ENCODE peak calls at places on chromosome 1, in eight cellular contexts. One of them, this sample, is unnamed.

GRCh38 chr1:222786107-222786506 is 28.7 kb upstream of the DISP1 start:
- DNase-seq in PC-9: no peak
- DNase-seq in cardiac muscle cell: no peak
- DNase-seq in cardiac fibroblast: peak; percentile 67
- DNase-seq in esophagus squamous epithelium: no peak
- DNase-seq in mesothelial cell of epicardium: no peak
- DNase-seq in GM06990: no peak
- DNase-seq in AG04450: no peak
- DNase-seq in this sample: no peak

GRCh38 chr1:116853680-116854191 is 56.0 kb upstream of the PTGFRN start:
- DNase-seq in PC-9: peak; percentile 100
- DNase-seq in cardiac muscle cell: no peak
- DNase-seq in cardiac fibroblast: peak; percentile 84
- DNase-seq in esophagus squamous epithelium: no peak
- DNase-seq in mesothelial cell of epicardium: no peak
- DNase-seq in GM06990: no peak
- DNase-seq in AG04450: no peak
- DNase-seq in this sample: no peak

GRCh38 chr1:19439464-19440171 is 45.7 kb downstream of the CAPZB start:
- DNase-seq in PC-9: no peak
- DNase-seq in cardiac muscle cell: peak; percentile 24
- DNase-seq in cardiac fibroblast: peak; percentile 51
- DNase-seq in esophagus squamous epithelium: no peak
- DNase-seq in mesothelial cell of epicardium: no peak
- DNase-seq in GM06990: no peak
- DNase-seq in AG04450: no peak
- DNase-seq in this sample: no peak

GRCh38 chr1:25640646-25641328 is 24.2 kb downstream of the MAN1C1 start:
- DNase-seq in PC-9: no peak
- DNase-seq in cardiac muscle cell: no peak
- DNase-seq in cardiac fibroblast: no peak
- DNase-seq in esophagus squamous epithelium: no peak
- DNase-seq in mesothelial cell of epicardium: no peak
- DNase-seq in GM06990: no peak
- DNase-seq in AG04450: no peak
- DNase-seq in this sample: no peak

GRCh38 chr1:245060684-245061374 is 94.0 kb upstream of the KIF26B start:
- DNase-seq in PC-9: no peak
- DNase-seq in cardiac muscle cell: no peak
- DNase-seq in cardiac fibroblast: peak; percentile 28
- DNase-seq in esophagus squamous epithelium: no peak
- DNase-seq in mesothelial cell of epicardium: no peak
- DNase-seq in GM06990: no peak
- DNase-seq in AG04450: no peak
- DNase-seq in this sample: no peak

GRCh38 chr1:31591425-31592093 is 15.2 kb downstream of the TINAGL1 start:
- DNase-seq in PC-9: peak; percentile 75
- DNase-seq in cardiac muscle cell: no peak
- DNase-seq in cardiac fibroblast: no peak
- DNase-seq in esophagus squamous epithelium: no peak
- DNase-seq in mesothelial cell of epicardium: no peak
- DNase-seq in GM06990: no peak
- DNase-seq in AG04450: no peak
- DNase-seq in this sample: no peak

GRCh38 chr1:160399544-160400283 is 650 bp upstream of the VANGL2 start:
- DNase-seq in PC-9: no peak
- DNase-seq in cardiac muscle cell: no peak
- DNase-seq in cardiac fibroblast: no peak
- DNase-seq in esophagus squamous epithelium: no peak
- DNase-seq in mesothelial cell of epicardium: peak; percentile 36
- DNase-seq in GM06990: no peak
- DNase-seq in AG04450: no peak
- DNase-seq in this sample: no peak

GRCh38 chr1:36384542-36385409 is 948 bp downstream of the STK40 start:
- DNase-seq in PC-9: peak; percentile 83
- DNase-seq in cardiac muscle cell: peak; percentile 59
- DNase-seq in cardiac fibroblast: peak; percentile 27
- DNase-seq in esophagus squamous epithelium: no peak
- DNase-seq in mesothelial cell of epicardium: peak; percentile 56
- DNase-seq in GM06990: no peak
- DNase-seq in AG04450: no peak
- DNase-seq in this sample: no peak

GRCh38 chr1:182370532-182370931 is 21.1 kb downstream of the GLUL start:
- DNase-seq in PC-9: no peak
- DNase-seq in cardiac muscle cell: no peak
- DNase-seq in cardiac fibroblast: no peak
- DNase-seq in esophagus squamous epithelium: no peak
- DNase-seq in mesothelial cell of epicardium: no peak
- DNase-seq in GM06990: no peak
- DNase-seq in AG04450: no peak
- DNase-seq in this sample: no peak

GRCh38 chr1:102732927-102733326 is 375.4 kb downstream of the COL11A1 start:
- DNase-seq in PC-9: no peak
- DNase-seq in cardiac muscle cell: no peak
- DNase-seq in cardiac fibroblast: peak; percentile 79
- DNase-seq in esophagus squamous epithelium: no peak
- DNase-seq in mesothelial cell of epicardium: no peak
- DNase-seq in GM06990: no peak
- DNase-seq in AG04450: no peak
- DNase-seq in this sample: no peak

GRCh38 chr1:10122926-10123325 is 87.4 kb upstream of the KIF1B start:
- DNase-seq in PC-9: peak; percentile 42
- DNase-seq in cardiac muscle cell: no peak
- DNase-seq in cardiac fibroblast: peak; percentile 52
- DNase-seq in esophagus squamous epithelium: no peak
- DNase-seq in mesothelial cell of epicardium: no peak
- DNase-seq in GM06990: no peak
- DNase-seq in AG04450: peak; percentile 41
- DNase-seq in this sample: no peak

GRCh38 chr1:47388548-47389238 is 27.4 kb upstream of the FOXE3 start:
- DNase-seq in PC-9: peak; percentile 44
- DNase-seq in cardiac muscle cell: peak; percentile 64
- DNase-seq in cardiac fibroblast: peak; percentile 72
- DNase-seq in esophagus squamous epithelium: no peak
- DNase-seq in mesothelial cell of epicardium: peak; percentile 78
- DNase-seq in GM06990: no peak
- DNase-seq in AG04450: no peak
- DNase-seq in this sample: peak; percentile 73

GRCh38 chr1:62508187-62508758 is 71.4 kb downstream of the USP1 start:
- DNase-seq in PC-9: peak; percentile 37
- DNase-seq in cardiac muscle cell: peak; percentile 42
- DNase-seq in cardiac fibroblast: peak; percentile 75
- DNase-seq in esophagus squamous epithelium: no peak
- DNase-seq in mesothelial cell of epicardium: no peak
- DNase-seq in GM06990: no peak
- DNase-seq in AG04450: peak; percentile 11
- DNase-seq in this sample: no peak

GRCh38 chr1:184419734-184420161 is 32.9 kb downstream of the C1orf21 start:
- DNase-seq in PC-9: no peak
- DNase-seq in cardiac muscle cell: no peak
- DNase-seq in cardiac fibroblast: no peak
- DNase-seq in esophagus squamous epithelium: no peak
- DNase-seq in mesothelial cell of epicardium: no peak
- DNase-seq in GM06990: no peak
- DNase-seq in AG04450: no peak
- DNase-seq in this sample: no peak

GRCh38 chr1:24535021-24535424 is 20.9 kb upstream of the NCMAP start:
- DNase-seq in PC-9: no peak
- DNase-seq in cardiac muscle cell: no peak
- DNase-seq in cardiac fibroblast: no peak
- DNase-seq in esophagus squamous epithelium: no peak
- DNase-seq in mesothelial cell of epicardium: no peak
- DNase-seq in GM06990: peak; percentile 64
- DNase-seq in AG04450: no peak
- DNase-seq in this sample: no peak

GRCh38 chr1:921011-921837 is 2.5 kb upstream of the SAMD11 start:
- DNase-seq in PC-9: peak; percentile 62
- DNase-seq in cardiac muscle cell: peak; percentile 93
- DNase-seq in cardiac fibroblast: peak; percentile 70
- DNase-seq in esophagus squamous epithelium: no peak
- DNase-seq in mesothelial cell of epicardium: peak; percentile 80
- DNase-seq in GM06990: peak; percentile 63
- DNase-seq in AG04450: peak; percentile 36
- DNase-seq in this sample: peak; percentile 63

GRCh38 chr1:50829010-50829958 is 130.8 kb downstream of the FAF1 start:
- DNase-seq in PC-9: no peak
- DNase-seq in cardiac muscle cell: no peak
- DNase-seq in cardiac fibroblast: no peak
- DNase-seq in esophagus squamous epithelium: no peak
- DNase-seq in mesothelial cell of epicardium: no peak
- DNase-seq in GM06990: no peak
- DNase-seq in AG04450: no peak
- DNase-seq in this sample: no peak

GRCh38 chr1:64084451-64084850 is 119.0 kb upstream of the UBE2U start:
- DNase-seq in PC-9: no peak
- DNase-seq in cardiac muscle cell: no peak
- DNase-seq in cardiac fibroblast: no peak
- DNase-seq in esophagus squamous epithelium: no peak
- DNase-seq in mesothelial cell of epicardium: no peak
- DNase-seq in GM06990: no peak
- DNase-seq in AG04450: no peak
- DNase-seq in this sample: no peak

GRCh38 chr1:64077281-64077940 is 126.0 kb upstream of the UBE2U start:
- DNase-seq in PC-9: no peak
- DNase-seq in cardiac muscle cell: no peak
- DNase-seq in cardiac fibroblast: peak; percentile 48
- DNase-seq in esophagus squamous epithelium: no peak
- DNase-seq in mesothelial cell of epicardium: no peak
- DNase-seq in GM06990: no peak
- DNase-seq in AG04450: no peak
- DNase-seq in this sample: peak; percentile 22

GRCh38 chr1:64082459-64082858 is 121.0 kb upstream of the UBE2U start:
- DNase-seq in PC-9: no peak
- DNase-seq in cardiac muscle cell: no peak
- DNase-seq in cardiac fibroblast: peak; percentile 86
- DNase-seq in esophagus squamous epithelium: no peak
- DNase-seq in mesothelial cell of epicardium: no peak
- DNase-seq in GM06990: no peak
- DNase-seq in AG04450: no peak
- DNase-seq in this sample: no peak

DNA sequence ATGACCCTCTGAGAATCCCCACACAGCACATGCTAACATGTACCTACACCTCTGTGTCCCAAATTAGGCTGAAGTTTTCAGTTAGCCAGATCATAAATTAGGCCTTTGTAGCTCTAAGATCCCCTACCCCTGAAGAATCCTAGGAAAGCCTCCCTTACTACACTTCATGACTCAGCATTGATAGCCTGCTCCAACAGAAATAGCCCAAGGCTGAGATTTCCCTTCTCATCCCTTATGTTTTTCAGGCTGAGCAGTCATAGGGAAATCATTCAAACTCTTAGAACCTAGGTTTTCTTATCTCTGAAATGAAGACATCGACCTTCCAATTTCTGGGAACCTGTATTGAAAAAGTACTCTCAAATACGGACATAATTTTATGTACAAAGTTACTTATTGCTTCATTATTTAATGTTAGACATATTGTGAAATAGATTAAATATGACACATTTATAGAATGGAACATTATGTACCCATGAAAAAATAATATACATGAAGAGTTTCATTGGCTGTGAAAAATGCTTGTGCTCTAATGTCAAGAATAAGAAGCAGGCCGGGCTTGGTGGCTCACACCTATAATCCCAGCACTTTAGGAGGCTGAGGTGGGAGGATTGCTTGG is 122.4 kb upstream of the UBE2U start:
- DNase-seq in PC-9: no peak
- DNase-seq in cardiac muscle cell: no peak
- DNase-seq in cardiac fibroblast: peak; percentile 43
- DNase-seq in esophagus squamous epithelium: no peak
- DNase-seq in mesothelial cell of epicardium: no peak
- DNase-seq in GM06990: no peak
- DNase-seq in AG04450: no peak
- DNase-seq in this sample: no peak
- TF ChIP-seq CTCF in PC-9: no peak
- TF ChIP-seq CTCF in cardiac muscle cell: no peak
- TF ChIP-seq CTCF in cardiac fibroblast: no peak
- TF ChIP-seq CTCF in esophagus squamous epithelium: no peak
- TF ChIP-seq CTCF in mesothelial cell of epicardium: no peak
- TF ChIP-seq CTCF in GM06990: no peak
- TF ChIP-seq CTCF in AG04450: no peak
- TF ChIP-seq CTCF in this sample: no peak

GRCh38 chr1:235617808-235618207 is 31.8 kb downstream of the GNG4 start:
- DNase-seq in PC-9: no peak
- DNase-seq in cardiac muscle cell: no peak
- DNase-seq in cardiac fibroblast: peak; percentile 70
- DNase-seq in esophagus squamous epithelium: no peak
- DNase-seq in mesothelial cell of epicardium: no peak
- DNase-seq in GM06990: no peak
- DNase-seq in AG04450: peak; percentile 56
- DNase-seq in this sample: no peak
- TF ChIP-seq CTCF in PC-9: no peak
- TF ChIP-seq CTCF in cardiac muscle cell: peak; percentile 46
- TF ChIP-seq CTCF in cardiac fibroblast: peak; percentile 59
- TF ChIP-seq CTCF in esophagus squamous epithelium: no peak
- TF ChIP-seq CTCF in mesothelial cell of epicardium: no peak
- TF ChIP-seq CTCF in GM06990: peak; percentile 5
- TF ChIP-seq CTCF in AG04450: peak; percentile 82
- TF ChIP-seq CTCF in this sample: peak; percentile 54

GRCh38 chr1:85850238-85850637 is 142.0 kb upstream of the ZNHIT6 start:
- DNase-seq in PC-9: peak; percentile 97
- DNase-seq in cardiac muscle cell: no peak
- DNase-seq in cardiac fibroblast: peak; percentile 95
- DNase-seq in esophagus squamous epithelium: no peak
- DNase-seq in mesothelial cell of epicardium: no peak
- DNase-seq in GM06990: no peak
- DNase-seq in AG04450: peak; percentile 82
- DNase-seq in this sample: no peak
- TF ChIP-seq CTCF in PC-9: peak; percentile 57
- TF ChIP-seq CTCF in cardiac muscle cell: peak; percentile 36
- TF ChIP-seq CTCF in cardiac fibroblast: peak; percentile 53
- TF ChIP-seq CTCF in esophagus squamous epithelium: no peak
- TF ChIP-seq CTCF in mesothelial cell of epicardium: no peak
- TF ChIP-seq CTCF in GM06990: no peak
- TF ChIP-seq CTCF in AG04450: peak; percentile 56
- TF ChIP-seq CTCF in this sample: no peak

DNA sequence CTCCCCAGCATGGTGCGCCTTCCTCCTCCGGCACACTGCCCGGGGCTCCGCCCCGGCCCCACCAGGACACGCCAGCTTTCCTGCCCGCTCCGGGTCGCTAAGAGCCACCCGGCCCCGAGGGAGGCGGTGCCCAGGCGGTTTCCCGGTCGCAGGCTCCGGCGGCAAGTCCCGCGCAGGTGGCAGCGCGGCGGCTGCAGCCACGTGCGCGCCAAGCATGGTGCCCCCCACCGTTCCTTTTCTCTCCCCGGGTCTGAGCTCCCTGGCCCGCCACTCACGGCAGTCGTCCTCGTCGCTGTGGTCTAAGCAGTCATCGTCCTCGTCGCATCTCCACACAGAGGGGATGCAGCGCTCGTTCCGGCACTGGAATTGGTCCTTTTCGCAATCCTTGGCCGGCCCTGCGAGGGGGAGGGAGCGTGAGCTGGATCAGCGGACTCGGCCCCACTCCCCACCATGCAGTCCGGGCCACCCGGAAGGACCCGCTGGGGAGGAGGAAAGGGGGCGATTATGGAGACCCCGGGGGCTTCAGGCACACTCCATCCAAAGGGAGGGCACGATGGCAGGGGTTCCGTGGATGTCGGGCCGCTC is 1.2 kb downstream of the LRP8 start:
- DNase-seq in PC-9: no peak
- DNase-seq in cardiac muscle cell: peak; percentile 53
- DNase-seq in cardiac fibroblast: peak; percentile 26
- DNase-seq in esophagus squamous epithelium: no peak
- DNase-seq in mesothelial cell of epicardium: no peak
- DNase-seq in GM06990: peak; percentile 73
- DNase-seq in AG04450: no peak
- DNase-seq in this sample: no peak
- TF ChIP-seq CTCF in PC-9: no peak
- TF ChIP-seq CTCF in cardiac muscle cell: no peak
- TF ChIP-seq CTCF in cardiac fibroblast: no peak
- TF ChIP-seq CTCF in esophagus squamous epithelium: no peak
- TF ChIP-seq CTCF in mesothelial cell of epicardium: no peak
- TF ChIP-seq CTCF in GM06990: no peak
- TF ChIP-seq CTCF in AG04450: no peak
- TF ChIP-seq CTCF in this sample: no peak